ENCODE peak calls at places on chromosomes 4 and X, in five cellular contexts. Q is tibial artery; P is ovary; S is CD8-positive, alpha-beta T cell; K is upper lobe of right lung. L is an unnamed sample. For H3K4me1, H3K9me3 and H3K27me3, the result is how much of the 10 kb centered on the place peaks cover.

GRCh38 chr4:27364509-27364908 is 503.9 kb downstream of the STIM2 start:
- DNase-seq in K (no peak), P (no peak), Q (no peak), S (no peak), L (no peak)

GRCh38 chr4:31370866-31371465 is 650.8 kb downstream of the PCDH7 start:
- DNase-seq in P (no peak), S (no peak), K (no peak), Q (no peak), L (no peak)

GRCh38 chr4:10077492-10078335 is 38.9 kb downstream of the WDR1 start:
- DNase-seq in Q (peak), S (no peak), K (peak), P (no peak), L (no peak)

GRCh38 chr4:8536467-8536866 is 43.7 kb upstream of the GPR78 start:
- DNase-seq in K (no peak), Q (no peak), S (no peak), P (no peak), L (no peak)

GRCh38 chr4:38980903-38981676 is 51.1 kb downstream of the TMEM156 start:
- DNase-seq in K (no peak), Q (no peak), P (no peak), S (no peak), L (no peak)

GRCh38 chr4:157172011-157172410 is 48.5 kb upstream of the GRIA2 start:
- DNase-seq in S (no peak), Q (no peak), P (no peak), K (no peak), L (no peak)

GRCh38 chr4:67744561-67745283 is 9.5 kb downstream of the GNRHR start:
- DNase-seq in Q (no peak), K (no peak), P (no peak), S (no peak), L (no peak)

GRCh38 chrX:14351889-14352288 is 177.4 kb upstream of the GLRA2 start:
- DNase-seq in P (no peak), K (no peak), Q (no peak), S (no peak), L (no peak)

GRCh38 chrX:12162420-12162819 is 24.1 kb downstream of the FRMPD4 start:
- DNase-seq in P (no peak), K (no peak), S (no peak), Q (no peak), L (no peak)

GRCh38 chr4:186227221-186227620 is at the start of gene KLKB1:
- DNase-seq in S (no peak), Q (no peak), P (no peak), K (no peak), L (no peak)

GRCh38 chr4:25172964-25173917 is 13.0 kb upstream of the SEPSECS start:
- DNase-seq in P (no peak), Q (peak), K (no peak), S (no peak), L (no peak)

GRCh38 chr4:150152764-150153163 is 74.5 kb downstream of the DCLK2 start:
- DNase-seq in S (no peak), P (no peak), Q (no peak), K (no peak), L (no peak)

GRCh38 chr4:11743236-11743635 is 314.5 kb upstream of the HS3ST1 start:
- DNase-seq in S (no peak), Q (no peak), P (no peak), K (no peak), L (no peak)

GRCh38 chr4:155582971-155583437 is 83.6 kb upstream of the GUCY1A1 start:
- DNase-seq in K (no peak), P (no peak), S (no peak), Q (no peak), L (no peak)

GRCh38 chr4:119898211-119898610 is 168.4 kb downstream of the MAD2L1 start:
- DNase-seq in P (no peak), Q (no peak), K (no peak), S (no peak), L (no peak)

GRCh38 chr4:25879991-25880641 is 17.3 kb upstream of the SEL1L3 start:
- DNase-seq in P (no peak), S (no peak), K (no peak), Q (no peak), L (no peak)

GRCh38 chrX:15882704-15883539 is 28.3 kb upstream of the AP1S2 start:
- DNase-seq in Q (no peak), S (no peak), K (no peak), P (no peak), L (no peak)

GRCh38 chr4:139728840-139729239 is 63.2 kb downstream of the MGST2 start:
- DNase-seq in K (no peak), Q (no peak), P (no peak), S (no peak), L (no peak)

GRCh38 chrX:57900961-57901360 is 9.3 kb downstream of the ZXDA start:
- DNase-seq in S (no peak), P (no peak), K (no peak), Q (no peak), L (no peak)

GRCh38 chr4:10587697-10588096 is 96.9 kb downstream of the CLNK start:
- DNase-seq in P (no peak), Q (no peak), K (no peak), S (no peak), L (no peak)

GRCh38 chrX:10568428-10568827 is 52.0 kb downstream of the MID1 start:
- DNase-seq in Q (no peak), K (no peak), P (no peak), S (no peak), L (no peak)

GRCh38 chrX:47321386-47321785 is 49.0 kb upstream of the ZNF157 start:
- DNase-seq in Q (peak), S (no peak), P (peak), K (peak), L (peak)

GRCh38 chr4:87839309-87839946 is 6.7 kb downstream of the MEPE start:
- DNase-seq in P (no peak), K (no peak), S (no peak), Q (peak), L (peak)

GRCh38 chr4:66636321-66636720 is 909.0 kb downstream of the CENPC start:
- DNase-seq in P (no peak), K (no peak), Q (no peak), S (no peak), L (no peak)

GRCh38 chr4:90328558-90328957 is 201.4 kb downstream of the CCSER1 start:
- DNase-seq in K (peak), S (no peak), Q (no peak), P (no peak), L (peak)

GRCh38 chr4:142095886-142096605 is 459.7 kb downstream of the IL15 start:
- DNase-seq in Q (peak), P (no peak), S (no peak), K (no peak), L (no peak)

GRCh38 chr4:173432430-173432829 is 33.5 kb upstream of the SCRG1 start:
- DNase-seq in S (no peak), P (no peak), Q (no peak), K (no peak), L (no peak)

GRCh38 chrX:13293700-13294099 is 26.2 kb downstream of the ATXN3L start:
- DNase-seq in Q (no peak), K (no peak), P (no peak), S (no peak), L (no peak)

GRCh38 chr4:123469245-123469644 is 72.7 kb downstream of the SPRY1 start:
- DNase-seq in P (no peak), Q (no peak), K (no peak), S (no peak), L (no peak)

GRCh38 chr4:6561706-6562371 is 13.2 kb upstream of the MAN2B2 start:
- DNase-seq in S (no peak), K (no peak), P (no peak), Q (no peak), L (no peak)

GRCh38 chrX:129493643-129494042 is 29.6 kb downstream of the SMARCA1 start:
- DNase-seq in P (no peak), S (no peak), K (no peak), Q (no peak), L (no peak)

GRCh38 chrX:134753185-134754008 is 95.1 kb upstream of the PLAC1 start:
- DNase-seq in Q (no peak), P (no peak), S (no peak), K (no peak), L (no peak)

GRCh38 chr4:181569553-181569952 is 673.6 kb upstream of the TENM3 start:
- DNase-seq in P (no peak), S (no peak), Q (no peak), K (no peak), L (no peak)

GRCh38 chr4:10095296-10095991 is 21.2 kb downstream of the WDR1 start:
- DNase-seq in S (no peak), K (no peak), P (no peak), Q (no peak), L (no peak)

GRCh38 chrX:64975989-64976672 is at the start of gene ZC4H2:
- DNase-seq in S (peak), P (peak), Q (peak), K (peak), L (peak)

GRCh38 chr4:5710065-5710961 is 688 bp upstream of the EVC start:
- DNase-seq in S (no peak), K (no peak), P (no peak), Q (no peak), L (no peak)

GRCh38 chr4:24260922-24261581 is 323.3 kb downstream of the DHX15 start:
- DNase-seq in P (no peak), Q (no peak), K (no peak), S (no peak), L (no peak)

GRCh38 chr4:94559351-94559806 is 107.6 kb downstream of the PDLIM5 start:
- DNase-seq in S (no peak), P (no peak), K (no peak), Q (no peak), L (no peak)

GRCh38 chr4:8278009-8278395 is 8.4 kb downstream of the HTRA3 start:
- DNase-seq in P (peak), K (peak), Q (no peak), S (no peak), L (no peak)

GRCh38 chr4:137703225-137703624 is 170.9 kb upstream of the PCDH18 start:
- DNase-seq in S (no peak), Q (no peak), P (no peak), K (no peak), L (peak)

DNA sequence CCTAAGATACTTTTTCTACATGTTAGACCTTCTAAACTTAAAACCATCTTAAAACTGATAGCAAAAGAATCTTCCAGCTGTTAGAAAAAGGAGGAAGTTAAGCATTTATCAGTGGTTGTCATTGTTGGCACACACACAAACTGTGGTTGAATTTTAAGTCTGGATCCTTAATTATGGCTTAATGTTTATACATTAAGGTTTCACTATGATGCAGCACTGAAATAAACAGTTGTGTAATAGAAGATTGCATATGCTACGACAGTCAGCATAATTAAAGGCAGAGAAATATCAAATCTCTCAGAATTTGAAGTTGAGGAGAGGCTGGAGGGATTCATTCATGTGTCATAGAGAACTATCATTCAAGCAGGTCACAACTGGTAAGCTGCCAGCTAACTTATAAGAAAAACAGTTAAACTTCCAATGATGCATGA is 32.3 kb downstream of the ADGRA3 start:
- DNase-seq in K (no peak), Q (no peak), S (no peak), P (no peak), L (no peak)
- H3K4me1 ChIP-seq in K (under half), Q (under half), S (under half), P (under half), L (under half)

GRCh38 chrX:122512561-122513072 is 671.5 kb upstream of the GRIA3 start:
- DNase-seq in P (no peak), K (no peak), S (no peak), Q (no peak), L (no peak)

DNA sequence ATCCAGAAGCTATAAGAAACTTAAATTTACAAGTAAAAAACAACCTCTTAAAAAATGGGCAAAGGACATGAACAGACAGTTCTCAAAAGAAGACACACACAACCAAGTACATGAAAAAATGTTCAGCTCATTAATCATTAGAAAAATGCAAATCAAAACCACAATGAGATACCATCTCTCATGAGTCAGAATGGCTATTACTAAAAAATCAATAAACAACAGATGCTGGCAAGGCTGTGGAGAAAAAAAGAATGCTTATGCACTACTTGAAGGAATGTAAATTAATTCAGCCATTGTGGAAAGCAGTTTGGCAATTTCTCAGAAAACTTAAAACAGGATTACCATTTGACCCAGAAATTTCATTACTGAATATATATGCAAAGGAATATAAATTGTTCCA is 666.3 kb upstream of the GRIA3 start:
- DNase-seq in Q (no peak), S (no peak), K (no peak), P (no peak), L (no peak)
- H3K9me3 ChIP-seq in Q (under half), S (under half), K (under half), P (under half), L (under half)

GRCh38 chrX:39289827-39290226 is 488.6 kb downstream of the MID1IP1 start:
- DNase-seq in K (no peak), Q (no peak), S (no peak), P (no peak), L (no peak)
- H3K27me3 ChIP-seq in K (under half), Q (under half), S (under half), P (under half), L (under half)

GRCh38 chr4:41435509-41435908 is 102.4 kb upstream of the LIMCH1 start:
- DNase-seq in Q (no peak), P (no peak), S (no peak), K (no peak), L (no peak)

GRCh38 chr4:41432889-41433288 is 105.1 kb upstream of the LIMCH1 start:
- DNase-seq in S (no peak), K (no peak), Q (no peak), P (no peak), L (no peak)

GRCh38 chr4:41430796-41431195 is 107.2 kb upstream of the LIMCH1 start:
- DNase-seq in Q (peak), P (no peak), S (no peak), K (no peak), L (no peak)

GRCh38 chr4:41432219-41432618 is 105.7 kb upstream of the LIMCH1 start:
- DNase-seq in S (no peak), K (no peak), P (no peak), Q (no peak), L (no peak)

DNA sequence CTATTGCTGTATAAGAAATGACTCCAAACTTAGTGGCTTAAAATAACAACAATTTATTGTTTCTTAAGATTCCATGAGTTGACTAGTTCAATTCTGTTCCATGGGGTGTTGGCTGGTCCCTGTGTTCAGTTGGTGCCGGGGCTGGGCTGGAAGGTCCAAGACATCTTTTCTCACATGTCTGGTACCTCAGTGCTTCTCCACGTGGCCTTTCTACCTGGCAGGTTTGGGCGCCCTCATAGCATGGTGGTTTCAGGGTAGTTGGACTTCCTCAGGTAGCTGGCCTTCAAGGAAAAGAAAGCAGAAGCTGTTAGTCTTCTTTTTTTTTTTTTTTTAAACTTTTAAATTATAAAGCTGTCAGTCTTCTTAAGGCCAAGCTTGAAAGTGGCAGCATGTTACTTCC is 104.6 kb upstream of the LIMCH1 start:
- DNase-seq in S (no peak), P (no peak), Q (no peak), K (no peak), L (no peak)
- H3K4me1 ChIP-seq in S (under half), P (under half), Q (half or more), K (half or more), L (half or more)

DNA sequence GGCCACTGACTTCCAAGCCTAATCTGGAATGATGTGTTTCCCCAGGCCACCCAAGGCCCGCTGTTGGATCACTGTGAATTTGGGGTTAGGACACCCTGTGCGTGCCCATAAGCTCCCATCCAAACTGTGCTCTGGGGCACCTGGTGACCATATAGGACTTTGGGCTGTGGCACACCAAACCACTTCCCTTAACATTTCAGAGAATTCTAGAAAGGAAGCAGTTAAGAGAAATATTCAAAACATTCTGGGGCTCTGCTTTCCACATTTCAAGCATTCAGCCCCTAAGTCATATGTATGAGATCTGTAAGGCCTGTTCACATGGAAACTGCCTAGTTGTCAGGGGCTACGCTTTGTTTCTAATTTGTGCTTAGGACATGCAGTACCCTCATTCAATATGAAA is 14.4 kb downstream of the VGLL1 start:
- DNase-seq in S (no peak), Q (no peak), K (no peak), P (no peak), L (no peak)
- H3K9me3 ChIP-seq in S (under half), Q (under half), K (under half), P (under half), L (under half)